ENCODE peak calls at places on chromosomes 4 and X, in four cellular contexts. One of them, this sample, is unnamed.

GRCh38 chr4:101020956-101021355 is 326.4 kb downstream of the PPP3CA start:
- DNase-seq in OCI-LY7: no peak
- DNase-seq in A673: peak
- DNase-seq in transverse colon: no peak
- DNase-seq in this sample: no peak

GRCh38 chrX:72358313-72358712 is 52.6 kb upstream of the CITED1 start:
- DNase-seq in transverse colon: no peak
- DNase-seq in OCI-LY7: no peak
- DNase-seq in A673: no peak
- DNase-seq in this sample: no peak

GRCh38 chr4:134650461-134650860 is 448.9 kb upstream of the PABPC4L start:
- DNase-seq in transverse colon: no peak
- DNase-seq in A673: no peak
- DNase-seq in OCI-LY7: no peak
- DNase-seq in this sample: no peak

GRCh38 chr4:157907224-157907623 is 265.6 kb downstream of the GASK1B start:
- DNase-seq in A673: no peak
- DNase-seq in transverse colon: no peak
- DNase-seq in OCI-LY7: no peak
- DNase-seq in this sample: no peak

GRCh38 chr4:3041192-3042142 is 32.9 kb downstream of the HTT-AS start:
- DNase-seq in A673: no peak
- DNase-seq in OCI-LY7: peak
- DNase-seq in transverse colon: peak
- DNase-seq in this sample: no peak

GRCh38 chrX:18668468-18668867 is 3.4 kb downstream of the RS1 start:
- DNase-seq in transverse colon: no peak
- DNase-seq in A673: no peak
- DNase-seq in OCI-LY7: no peak
- DNase-seq in this sample: no peak

GRCh38 chr4:123980736-123981285 is 584.2 kb downstream of the SPRY1 start:
- DNase-seq in A673: no peak
- DNase-seq in transverse colon: no peak
- DNase-seq in OCI-LY7: no peak
- DNase-seq in this sample: no peak

GRCh38 chrX:103756736-103757135 is 19.9 kb upstream of the PLP1 start:
- DNase-seq in A673: no peak
- DNase-seq in transverse colon: no peak
- DNase-seq in OCI-LY7: no peak
- DNase-seq in this sample: no peak

GRCh38 chrX:45852884-45853283 is 652.2 kb upstream of the DIPK2B start:
- DNase-seq in A673: no peak
- DNase-seq in transverse colon: no peak
- DNase-seq in OCI-LY7: no peak
- DNase-seq in this sample: no peak

GRCh38 chr4:177235026-177235425 is 74.6 kb upstream of the NEIL3 start:
- DNase-seq in OCI-LY7: no peak
- DNase-seq in A673: no peak
- DNase-seq in transverse colon: no peak
- DNase-seq in this sample: no peak

GRCh38 chr4:15914291-15914690 is 24.2 kb downstream of the FGFBP1 start:
- DNase-seq in A673: no peak
- DNase-seq in transverse colon: no peak
- DNase-seq in OCI-LY7: no peak
- DNase-seq in this sample: no peak

GRCh38 chrX:139971394-139971749 is 6.1 kb upstream of the CXorf66 start:
- DNase-seq in A673: peak
- DNase-seq in OCI-LY7: no peak
- DNase-seq in transverse colon: no peak
- DNase-seq in this sample: no peak

GRCh38 chrX:113929004-113929403 is 654.9 kb upstream of the HTR2C start:
- DNase-seq in A673: peak
- DNase-seq in OCI-LY7: peak
- DNase-seq in transverse colon: peak
- DNase-seq in this sample: peak

GRCh38 chr4:128376958-128377357 is 89.3 kb upstream of the PGRMC2 start:
- DNase-seq in OCI-LY7: no peak
- DNase-seq in transverse colon: no peak
- DNase-seq in A673: no peak
- DNase-seq in this sample: no peak

GRCh38 chr4:105122334-105122733 is 24.3 kb upstream of the TET2 start:
- DNase-seq in transverse colon: no peak
- DNase-seq in OCI-LY7: no peak
- DNase-seq in A673: peak
- DNase-seq in this sample: peak

GRCh38 chrX:6505960-6506359 is 29.0 kb downstream of the VCX3A start:
- DNase-seq in OCI-LY7: no peak
- DNase-seq in transverse colon: no peak
- DNase-seq in A673: peak
- DNase-seq in this sample: no peak

GRCh38 chr4:7392438-7393374 is 42.0 kb downstream of the PSAPL1 start:
- DNase-seq in transverse colon: no peak
- DNase-seq in A673: no peak
- DNase-seq in OCI-LY7: no peak
- DNase-seq in this sample: no peak

GRCh38 chrX:84046403-84046984 is 141.5 kb downstream of the RPS6KA6 start:
- DNase-seq in A673: peak
- DNase-seq in transverse colon: no peak
- DNase-seq in OCI-LY7: peak
- DNase-seq in this sample: peak

GRCh38 chr4:156976147-156976546 is 4.5 kb upstream of the PDGFC start:
- DNase-seq in transverse colon: no peak
- DNase-seq in OCI-LY7: no peak
- DNase-seq in A673: no peak
- DNase-seq in this sample: no peak

GRCh38 chr4:176188654-176189053 is 6.7 kb downstream of the SPATA4 start:
- DNase-seq in transverse colon: no peak
- DNase-seq in A673: no peak
- DNase-seq in OCI-LY7: no peak
- DNase-seq in this sample: no peak

GRCh38 chr4:11397819-11398610 is 30.7 kb downstream of the HS3ST1 start:
- DNase-seq in A673: no peak
- DNase-seq in transverse colon: no peak
- DNase-seq in OCI-LY7: no peak
- DNase-seq in this sample: no peak

GRCh38 chrX:47384502-47384901 is 14.1 kb downstream of the ZNF157 start:
- DNase-seq in OCI-LY7: peak
- DNase-seq in A673: peak
- DNase-seq in transverse colon: peak
- DNase-seq in this sample: peak
- TF ChIP-seq CTCF in OCI-LY7: peak
- TF ChIP-seq CTCF in A673: peak
- TF ChIP-seq CTCF in transverse colon: peak
- TF ChIP-seq CTCF in this sample: peak

DNA sequence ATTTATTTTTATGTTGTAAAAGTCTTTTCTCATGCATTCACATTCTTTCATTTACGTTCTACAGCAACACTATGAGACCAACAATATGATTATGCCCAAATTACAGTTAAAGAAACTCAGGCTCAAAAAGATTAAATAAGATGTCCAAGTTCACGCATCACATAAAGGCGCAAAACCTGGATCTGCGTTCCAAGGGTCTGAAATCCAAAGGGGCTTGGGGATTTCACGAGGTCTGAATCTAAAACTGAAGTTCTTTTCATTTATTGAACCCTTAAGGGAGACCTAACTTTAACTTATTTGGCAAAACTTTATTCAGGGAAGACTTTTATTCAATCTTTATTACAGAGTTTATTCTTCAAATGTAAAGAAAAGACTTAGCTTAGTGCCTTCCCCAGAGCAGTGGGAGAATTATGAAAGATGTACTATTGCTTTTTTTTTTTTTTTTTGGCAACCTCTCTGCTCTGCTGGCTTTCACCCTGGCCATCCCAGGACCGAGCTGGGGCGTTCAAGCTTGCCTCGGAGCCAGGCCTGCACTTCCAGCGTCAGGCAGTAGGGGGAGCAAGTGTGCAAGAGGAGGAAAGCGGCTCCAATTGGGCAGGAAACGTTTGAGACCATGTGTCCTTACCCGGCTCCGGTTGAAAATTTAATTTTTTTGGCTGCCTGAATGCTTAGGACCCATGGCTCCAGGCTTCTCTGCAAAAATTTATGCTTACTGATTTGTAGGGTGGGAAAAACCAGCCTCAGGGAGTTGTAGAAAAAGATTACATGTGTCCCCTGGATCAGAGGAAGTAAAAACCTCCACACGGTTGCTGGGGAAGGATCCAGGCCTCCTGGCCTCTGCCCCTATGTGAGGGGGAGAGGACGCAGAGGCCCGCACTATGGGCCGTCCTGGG is 344.3 kb upstream of the KLF3 start:
- DNase-seq in transverse colon: peak
- DNase-seq in A673: peak
- DNase-seq in OCI-LY7: peak
- DNase-seq in this sample: peak
- H3K4me3 ChIP-seq in transverse colon: no peak
- H3K4me3 ChIP-seq in A673: peak
- H3K4me3 ChIP-seq in OCI-LY7: peak
- H3K4me3 ChIP-seq in this sample: no peak

DNA sequence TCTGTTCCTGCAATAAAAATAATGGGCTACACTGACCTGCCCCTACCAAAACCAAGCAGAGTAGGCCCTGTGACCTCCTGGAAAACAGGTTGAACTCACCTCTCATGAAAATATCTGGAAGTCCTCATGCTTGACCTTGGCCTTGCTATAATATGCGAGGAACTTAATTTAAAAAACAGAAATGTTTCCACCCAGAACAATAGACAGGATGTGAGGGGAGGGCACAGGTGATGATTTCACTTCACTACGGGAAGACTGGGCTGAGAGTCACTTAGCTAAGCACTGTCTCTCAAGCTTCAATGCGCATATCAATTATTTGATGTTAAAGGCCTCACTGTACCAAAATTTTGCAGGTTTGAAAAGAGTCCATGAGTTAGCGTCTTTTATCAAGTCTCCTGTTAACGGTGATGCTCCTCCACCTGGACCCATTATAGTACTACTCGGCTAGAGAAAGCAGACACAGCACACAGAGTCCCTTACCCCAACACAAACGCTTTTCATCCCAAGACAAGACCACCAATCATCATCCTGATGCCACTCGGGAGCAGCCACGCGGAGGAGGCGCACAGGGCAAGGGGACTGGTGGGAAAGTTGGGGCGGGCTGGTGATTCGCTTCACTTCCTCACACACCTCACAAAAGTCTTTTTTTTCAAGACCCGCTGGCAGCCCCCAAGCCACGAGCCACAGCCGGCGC is 25.9 kb downstream of the ZNF721 start:
- DNase-seq in OCI-LY7: peak
- DNase-seq in transverse colon: no peak
- DNase-seq in A673: peak
- DNase-seq in this sample: no peak
- H3K27ac ChIP-seq in OCI-LY7: peak
- H3K27ac ChIP-seq in transverse colon: peak
- H3K27ac ChIP-seq in A673: peak
- H3K27ac ChIP-seq in this sample: peak

GRCh38 chrX:132613801-132614200 is 125.0 kb upstream of the MBNL3 start:
- DNase-seq in OCI-LY7: no peak
- DNase-seq in transverse colon: no peak
- DNase-seq in A673: no peak
- DNase-seq in this sample: no peak

GRCh38 chrX:132614297-132614696 is 125.5 kb upstream of the MBNL3 start:
- DNase-seq in transverse colon: no peak
- DNase-seq in A673: peak
- DNase-seq in OCI-LY7: peak
- DNase-seq in this sample: no peak

GRCh38 chrX:132612990-132613564 is 124.2 kb upstream of the MBNL3 start:
- DNase-seq in A673: peak
- DNase-seq in OCI-LY7: peak
- DNase-seq in transverse colon: peak
- DNase-seq in this sample: peak

GRCh38 chrX:132618810-132619209 is 130.0 kb upstream of the MBNL3 start:
- DNase-seq in transverse colon: no peak
- DNase-seq in OCI-LY7: no peak
- DNase-seq in A673: no peak
- DNase-seq in this sample: no peak

GRCh38 chrX:132615396-132616131 is 126.7 kb upstream of the MBNL3 start:
- DNase-seq in A673: peak
- DNase-seq in transverse colon: peak
- DNase-seq in OCI-LY7: peak
- DNase-seq in this sample: peak
- TF ChIP-seq CTCF in A673: peak
- TF ChIP-seq CTCF in transverse colon: no peak
- TF ChIP-seq CTCF in OCI-LY7: peak
- TF ChIP-seq CTCF in this sample: peak

GRCh38 chrX:48785156-48785524 is 1.2 kb upstream of the GATA1 start:
- DNase-seq in A673: no peak
- DNase-seq in OCI-LY7: no peak
- DNase-seq in transverse colon: no peak
- DNase-seq in this sample: no peak
- H3K4me3 ChIP-seq in A673: no peak
- H3K4me3 ChIP-seq in OCI-LY7: no peak
- H3K4me3 ChIP-seq in transverse colon: no peak
- H3K4me3 ChIP-seq in this sample: no peak